ENCODE peak calls at places on chromosomes 7 and 10, in nine cellular contexts. M is pancreas, X is A549, I is astrocyte, R is SK-N-SH, T is adrenal gland, E is coronary artery, U is left ventricle myocardium inferior, Z is colonic mucosa. L is an unnamed sample.

GRCh38 chr10:110077436-110078120 is 69.8 kb downstream of the ADD3 start:
- DNase-seq in M (no peak), X (no peak), I (no peak), R (no peak), T (no peak), E (no peak), U (no peak), Z (no peak), L (no peak)

GRCh38 chr7:107318523-107319160 is 149.8 kb downstream of the HBP1 start:
- DNase-seq in M (no peak), X (no peak), I (no peak), R (no peak), T (no peak), E (no peak), U (no peak), Z (peak), L (peak)

GRCh38 chr10:129335396-129335795 is 131.6 kb upstream of the MGMT start:
- DNase-seq in M (no peak), X (no peak), I (no peak), R (no peak), T (no peak), E (no peak), U (no peak), Z (no peak), L (no peak)

GRCh38 chr10:131993298-131993674 is 11.6 kb upstream of the BNIP3 start:
- DNase-seq in M (peak), X (no peak), I (no peak), R (no peak), T (no peak), E (no peak), U (no peak), Z (no peak), L (no peak)

GRCh38 chr10:15144788-15145187 is 23.7 kb downstream of the NMT2 start:
- DNase-seq in M (no peak), X (no peak), I (peak), R (no peak), T (no peak), E (no peak), U (no peak), Z (no peak), L (peak)

GRCh38 chr10:47061776-47062175 is 150.5 kb downstream of the PTPN20 start:
- DNase-seq in M (no peak), X (no peak), I (no peak), R (no peak), T (no peak), E (no peak), U (no peak), Z (no peak), L (no peak)

GRCh38 chr10:102408728-102409603 is 9.6 kb downstream of the PSD start:
- DNase-seq in M (peak), X (no peak), I (no peak), R (peak), T (peak), E (no peak), U (no peak), Z (no peak), L (peak)

GRCh38 chr7:85673881-85674280 is 487.0 kb upstream of the SEMA3D start:
- DNase-seq in M (no peak), X (no peak), I (no peak), R (no peak), T (no peak), E (no peak), U (no peak), Z (no peak), L (no peak)

GRCh38 chr7:107353701-107354100 is 116.2 kb upstream of the GPR22 start:
- DNase-seq in M (no peak), X (no peak), I (peak), R (no peak), T (no peak), E (no peak), U (no peak), Z (no peak), L (no peak)

GRCh38 chr7:84372155-84372621 is 177.6 kb upstream of the SEMA3A start:
- DNase-seq in M (no peak), X (no peak), I (peak), R (no peak), T (no peak), E (no peak), U (no peak), Z (no peak), L (peak)

GRCh38 chr7:44536090-44536489 is 5.0 kb downstream of the NPC1L1 start:
- DNase-seq in M (peak), X (no peak), I (no peak), R (no peak), T (no peak), E (no peak), U (no peak), Z (no peak), L (no peak)

GRCh38 chr10:78886129-78886528 is 182.6 kb upstream of the ZMIZ1 start:
- DNase-seq in M (no peak), X (no peak), I (no peak), R (no peak), T (no peak), E (no peak), U (no peak), Z (peak), L (no peak)

GRCh38 chr7:94301024-94301588 is 93.6 kb upstream of the COL1A2 start:
- DNase-seq in M (peak), X (peak), I (peak), R (peak), T (peak), E (peak), U (peak), Z (peak), L (peak)

GRCh38 chr7:148303295-148304013 is 287.1 kb upstream of the C7orf33 start:
- DNase-seq in M (no peak), X (no peak), I (peak), R (peak), T (peak), E (no peak), U (peak), Z (peak), L (peak)

GRCh38 chr10:110915035-110915434 is 3.9 kb downstream of the BBIP1 start:
- DNase-seq in M (no peak), X (no peak), I (no peak), R (no peak), T (no peak), E (no peak), U (no peak), Z (no peak), L (no peak)

GRCh38 chr7:16905300-16906044 is 23.7 kb upstream of the AGR3 start:
- DNase-seq in M (no peak), X (no peak), I (peak), R (no peak), T (no peak), E (no peak), U (no peak), Z (no peak), L (peak)
- H3K4me3 ChIP-seq in M (no peak), X (no peak), I (no peak), R (no peak), T (no peak), E (no peak), U (no peak), Z (no peak), L (no peak)

GRCh38 chr7:100890640-100891521 is 1.4 kb upstream of the UFSP1 start:
- DNase-seq in M (peak), X (no peak), I (no peak), R (no peak), T (no peak), E (no peak), U (peak), Z (no peak), L (no peak)

GRCh38 chr7:100888529-100888987 is 957 bp downstream of the UFSP1 start:
- DNase-seq in M (no peak), X (no peak), I (no peak), R (no peak), T (peak), E (no peak), U (no peak), Z (no peak), L (no peak)

GRCh38 chr7:100891555-100891954 is 2.0 kb upstream of the UFSP1 start:
- DNase-seq in M (no peak), X (no peak), I (peak), R (no peak), T (no peak), E (no peak), U (no peak), Z (no peak), L (no peak)

GRCh38 chr7:100888988-100889760 is at the start of gene UFSP1:
- DNase-seq in M (no peak), X (no peak), I (no peak), R (no peak), T (peak), E (no peak), U (no peak), Z (no peak), L (no peak)

DNA sequence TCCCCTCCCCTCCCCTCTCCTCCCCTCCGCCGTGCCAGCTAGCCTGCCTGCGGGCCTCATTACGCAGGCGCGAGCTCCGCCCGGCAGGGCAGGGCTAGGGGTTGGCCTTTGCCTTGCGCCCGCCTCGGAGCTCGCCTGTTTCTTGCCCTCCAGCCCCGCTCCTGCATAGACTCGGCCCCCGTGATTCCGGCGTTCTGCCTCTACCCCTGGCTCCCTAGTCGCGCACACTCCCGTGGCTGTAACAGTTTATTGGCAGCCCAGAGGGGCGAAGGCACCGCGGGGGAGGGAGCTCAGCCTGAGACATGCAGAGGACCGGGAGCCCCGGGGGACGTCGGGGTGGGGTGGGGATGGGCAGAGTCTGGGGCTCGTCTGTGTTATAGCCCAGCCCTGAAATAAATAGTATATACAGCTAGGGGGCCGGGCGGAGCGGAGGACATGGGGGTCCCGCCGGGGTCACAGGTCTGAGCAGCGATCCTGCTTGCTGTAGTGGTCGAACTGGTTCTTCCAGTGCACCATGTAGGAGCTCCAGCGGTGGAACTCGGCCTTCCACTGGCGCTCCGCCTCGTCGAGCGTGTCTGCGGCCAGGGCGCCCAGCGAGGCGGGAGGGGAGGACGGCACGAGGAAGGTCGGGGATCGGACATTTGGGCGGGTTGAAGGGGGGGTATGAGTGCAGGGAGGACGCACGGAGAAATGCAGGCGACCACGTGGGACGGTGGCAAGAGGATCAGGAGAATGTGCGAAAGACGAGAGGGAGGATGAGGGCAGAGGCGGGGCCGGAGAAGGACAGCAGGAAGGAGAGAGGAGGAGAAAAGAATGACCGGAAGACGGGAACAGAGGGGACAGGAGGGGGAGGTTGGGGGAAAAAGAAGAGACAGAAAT is 485 bp upstream of the UFSP1 start:
- DNase-seq in M (peak), X (peak), I (peak), R (peak), T (peak), E (peak), U (peak), Z (peak), L (peak)
- H3K27ac ChIP-seq in M (peak), X (peak), I (peak), R (peak), T (peak), E (peak), U (peak), Z (peak), L (peak)

DNA sequence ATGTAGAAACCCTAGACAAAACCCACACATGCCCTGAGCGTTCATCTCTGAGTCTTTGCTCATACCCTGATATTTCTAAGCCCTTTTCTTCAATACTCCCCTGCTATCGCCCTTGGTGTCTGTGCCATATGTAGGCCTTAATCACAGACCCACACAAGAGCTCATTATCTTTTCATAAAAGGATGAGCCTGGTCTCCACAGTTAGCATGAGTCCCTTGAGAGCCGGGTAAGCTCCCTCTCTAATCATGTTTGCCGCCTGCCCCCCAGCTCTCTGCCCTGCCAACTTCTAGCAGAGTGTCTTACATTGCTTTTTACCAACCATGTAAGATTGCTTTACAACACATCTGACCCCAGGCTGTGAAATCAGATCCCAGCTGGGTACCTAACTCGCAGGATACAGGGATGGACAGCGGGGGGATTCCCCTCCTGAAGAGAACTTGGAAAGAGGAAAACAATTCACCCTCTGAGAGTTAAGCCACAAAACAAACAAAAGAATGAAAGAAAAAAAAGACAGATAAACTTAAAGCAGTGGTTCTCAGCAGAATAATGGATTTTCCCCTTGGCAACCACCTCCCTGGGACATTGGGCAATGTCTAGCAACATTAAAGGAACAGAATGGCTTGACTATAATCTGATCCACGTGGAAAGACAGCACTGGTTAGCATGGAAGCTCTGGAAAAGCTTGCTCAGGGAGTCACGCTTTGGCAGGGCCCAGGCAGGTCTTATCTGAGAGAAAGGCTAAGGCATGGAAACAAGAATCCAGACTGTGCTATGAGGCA is 39.4 kb upstream of the ATOH7 start:
- DNase-seq in M (no peak), X (no peak), I (peak), R (no peak), T (no peak), E (no peak), U (no peak), Z (no peak), L (peak)
- TF ChIP-seq CTCF in M (no peak), X (no peak), I (no peak), R (no peak), T (no peak), E (no peak), U (no peak), Z (no peak), L (no peak)

GRCh38 chr7:138937484-138937883 is 43.7 kb downstream of the KIAA1549 start:
- DNase-seq in M (no peak), X (no peak), I (no peak), R (no peak), T (no peak), E (peak), U (no peak), Z (no peak), L (no peak)

GRCh38 chr7:138932870-138933269 is 48.3 kb downstream of the KIAA1549 start:
- DNase-seq in M (no peak), X (no peak), I (no peak), R (no peak), T (no peak), E (peak), U (no peak), Z (no peak), L (no peak)

GRCh38 chr7:138934401-138934800 is 46.8 kb downstream of the KIAA1549 start:
- DNase-seq in M (no peak), X (no peak), I (no peak), R (no peak), T (no peak), E (peak), U (no peak), Z (no peak), L (no peak)

GRCh38 chr7:138934861-138935260 is 46.3 kb downstream of the KIAA1549 start:
- DNase-seq in M (no peak), X (no peak), I (peak), R (peak), T (no peak), E (peak), U (no peak), Z (no peak), L (peak)

DNA sequence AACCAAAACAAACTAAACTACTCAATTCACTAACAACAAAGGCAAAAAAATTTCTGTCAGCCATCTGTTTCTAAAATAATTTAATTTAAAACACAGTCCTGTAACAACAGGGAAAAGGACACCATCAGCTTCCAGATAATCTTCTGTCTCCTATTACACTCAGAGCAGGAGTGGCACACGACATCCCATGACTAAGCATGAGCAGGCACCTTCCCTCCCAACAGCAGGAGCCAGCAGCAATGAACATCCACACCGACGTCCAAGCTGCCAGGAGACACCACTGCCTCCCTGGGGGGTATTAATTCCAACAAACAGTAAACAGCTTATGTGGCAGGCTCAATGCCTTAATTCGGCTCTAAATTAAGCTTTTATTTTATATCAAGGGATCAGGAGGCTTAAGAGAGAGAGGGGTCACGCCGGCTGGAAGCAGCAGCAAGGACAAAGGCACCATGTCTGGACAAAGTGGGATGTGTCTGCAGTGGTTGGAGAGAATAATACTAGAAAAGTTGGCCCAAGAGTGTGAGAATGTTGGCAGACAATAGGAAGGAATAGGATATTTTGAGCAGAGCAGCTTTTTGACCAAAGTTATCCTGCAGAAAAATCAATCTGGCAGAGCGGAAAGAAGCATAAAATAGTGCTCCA is 45.6 kb downstream of the KIAA1549 start:
- DNase-seq in M (no peak), X (peak), I (peak), R (peak), T (peak), E (peak), U (no peak), Z (no peak), L (peak)
- H3K4me3 ChIP-seq in M (no peak), X (no peak), I (no peak), R (no peak), T (no peak), E (no peak), U (no peak), Z (no peak), L (no peak)

DNA sequence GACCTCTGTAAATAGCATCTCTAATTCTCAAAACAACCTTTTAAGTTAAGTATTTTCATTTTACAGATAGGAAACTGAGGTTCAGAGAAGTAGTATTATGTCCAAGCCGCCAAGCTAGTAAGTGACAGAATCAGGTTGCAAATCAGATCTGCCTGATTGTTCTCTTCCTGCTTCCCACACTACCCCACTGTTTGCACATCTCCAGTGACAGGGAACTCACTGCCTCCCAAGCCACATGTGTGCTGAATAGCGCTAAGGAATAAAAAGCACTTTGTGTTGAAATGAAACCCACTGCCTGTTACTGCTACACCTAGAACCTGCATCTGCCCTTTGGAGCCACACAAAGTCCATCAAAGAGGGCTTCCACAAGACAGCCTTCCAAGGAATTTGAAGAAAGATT is 45.1 kb upstream of the WDR11 start:
- DNase-seq in M (no peak), X (no peak), I (no peak), R (no peak), T (no peak), E (no peak), U (no peak), Z (no peak), L (no peak)
- H3K27ac ChIP-seq in M (no peak), X (no peak), I (no peak), R (no peak), T (no peak), E (no peak), U (no peak), Z (no peak), L (no peak)

DNA sequence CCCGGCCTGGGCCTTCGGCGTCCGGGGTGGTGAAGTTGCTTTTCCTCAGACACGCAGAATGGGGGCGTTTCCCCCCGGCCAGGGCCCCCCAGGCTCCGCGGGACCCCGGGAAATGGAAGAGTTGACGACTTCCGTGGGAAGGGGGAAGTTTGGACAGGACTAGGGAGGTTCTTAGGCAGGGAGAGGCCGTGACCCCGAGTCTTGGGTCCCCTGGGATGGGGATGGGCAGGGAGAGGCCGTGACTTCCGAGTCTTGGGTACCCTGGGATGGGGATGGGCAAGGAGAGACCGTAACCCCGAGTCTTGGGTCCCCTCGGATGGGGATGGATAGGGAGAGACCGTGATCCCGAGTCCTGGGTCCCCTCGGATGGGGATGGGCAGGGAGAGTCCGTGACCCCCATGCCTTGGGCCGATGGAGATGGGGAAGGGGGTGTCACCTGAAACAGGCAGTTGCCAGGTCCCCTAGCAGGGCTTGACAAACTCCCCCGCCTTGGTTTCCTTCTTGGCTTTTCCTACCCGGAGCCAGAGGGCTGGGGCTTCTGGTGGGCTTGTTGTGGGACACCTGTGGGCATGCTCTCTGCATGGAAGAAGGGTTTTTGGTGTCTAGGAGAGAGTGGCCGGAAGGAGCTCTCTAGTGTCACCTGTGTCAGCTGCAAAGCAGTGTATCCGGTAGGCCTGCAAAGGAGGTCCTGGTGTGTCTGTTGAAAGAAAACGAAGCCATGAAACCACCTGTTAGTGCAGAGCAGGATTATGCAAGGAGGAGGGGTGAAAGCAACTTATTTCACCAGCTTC is 1.1 kb downstream of the TRRAP start:
- DNase-seq in M (peak), X (peak), I (no peak), R (peak), T (peak), E (peak), U (no peak), Z (peak), L (no peak)
- TF ChIP-seq CTCF in M (no peak), X (no peak), I (peak), R (peak), T (no peak), E (no peak), U (peak), Z (no peak), L (peak)